ENCODE peak calls at places on chromosomes 7 and 10, in ten cellular contexts. One of them, this sample, is unnamed.

GRCh38 chr10:69684020-69684980 is 54.3 kb downstream of the FAM241B start:
- DNase-seq in PC-3: peak; percentile 63
- DNase-seq in GM12865: no peak
- DNase-seq in fibroblast of lung: peak; percentile 20
- DNase-seq in fibroblast of pulmonary artery: peak; percentile 66
- DNase-seq in DND-41: no peak
- DNase-seq in fibroblast of mammary gland: peak; percentile 25
- DNase-seq in MM.1S: no peak
- DNase-seq in IMR-90: peak; percentile 22
- DNase-seq in psoas muscle: no peak
- DNase-seq in this sample: no peak

GRCh38 chr7:140877249-140877524 is 47.5 kb downstream of the BRAF start:
- DNase-seq in MM.1S: no peak
- DNase-seq in fibroblast of pulmonary artery: peak; percentile 11
- DNase-seq in fibroblast of lung: no peak
- DNase-seq in psoas muscle: no peak
- DNase-seq in fibroblast of mammary gland: peak; percentile 9
- DNase-seq in PC-3: no peak
- DNase-seq in DND-41: no peak
- DNase-seq in GM12865: no peak
- DNase-seq in IMR-90: no peak
- DNase-seq in this sample: peak; percentile 9

GRCh38 chr7:122790132-122790531 is 87.4 kb upstream of the RNF148 start:
- DNase-seq in psoas muscle: no peak
- DNase-seq in IMR-90: no peak
- DNase-seq in MM.1S: no peak
- DNase-seq in fibroblast of lung: no peak
- DNase-seq in GM12865: no peak
- DNase-seq in PC-3: no peak
- DNase-seq in DND-41: no peak
- DNase-seq in fibroblast of pulmonary artery: peak; percentile 11
- DNase-seq in fibroblast of mammary gland: no peak
- DNase-seq in this sample: no peak

GRCh38 chr10:105605104-105605503 is 964.0 kb downstream of the SORCS3 start:
- DNase-seq in fibroblast of lung: no peak
- DNase-seq in PC-3: no peak
- DNase-seq in fibroblast of pulmonary artery: no peak
- DNase-seq in MM.1S: no peak
- DNase-seq in fibroblast of mammary gland: no peak
- DNase-seq in IMR-90: no peak
- DNase-seq in psoas muscle: no peak
- DNase-seq in DND-41: no peak
- DNase-seq in GM12865: no peak
- DNase-seq in this sample: no peak

GRCh38 chr10:110029448-110029847 is 21.7 kb downstream of the ADD3 start:
- DNase-seq in DND-41: no peak
- DNase-seq in MM.1S: no peak
- DNase-seq in GM12865: no peak
- DNase-seq in IMR-90: peak; percentile 42
- DNase-seq in fibroblast of lung: peak; percentile 43
- DNase-seq in psoas muscle: no peak
- DNase-seq in fibroblast of pulmonary artery: no peak
- DNase-seq in fibroblast of mammary gland: peak; percentile 57
- DNase-seq in PC-3: no peak
- DNase-seq in this sample: no peak

GRCh38 chr7:55534916-55535636 is 37.2 kb downstream of the VOPP1 start:
- DNase-seq in MM.1S: peak; percentile 56
- DNase-seq in IMR-90: no peak
- DNase-seq in fibroblast of mammary gland: no peak
- DNase-seq in fibroblast of pulmonary artery: no peak
- DNase-seq in GM12865: peak; percentile 92
- DNase-seq in PC-3: no peak
- DNase-seq in fibroblast of lung: no peak
- DNase-seq in DND-41: peak; percentile 69
- DNase-seq in psoas muscle: no peak
- DNase-seq in this sample: no peak

GRCh38 chr10:120022357-120022756 is 129.8 kb downstream of the SEC23IP start:
- DNase-seq in PC-3: no peak
- DNase-seq in psoas muscle: no peak
- DNase-seq in fibroblast of mammary gland: no peak
- DNase-seq in DND-41: no peak
- DNase-seq in IMR-90: no peak
- DNase-seq in GM12865: no peak
- DNase-seq in fibroblast of pulmonary artery: no peak
- DNase-seq in MM.1S: no peak
- DNase-seq in fibroblast of lung: no peak
- DNase-seq in this sample: no peak

GRCh38 chr7:76358053-76358477 is 726 bp downstream of the YWHAG start:
- DNase-seq in MM.1S: peak; percentile 53
- DNase-seq in fibroblast of pulmonary artery: no peak
- DNase-seq in DND-41: peak; percentile 66
- DNase-seq in GM12865: peak; percentile 57
- DNase-seq in psoas muscle: peak; percentile 73
- DNase-seq in IMR-90: peak; percentile 20
- DNase-seq in PC-3: peak; percentile 31
- DNase-seq in fibroblast of mammary gland: no peak
- DNase-seq in fibroblast of lung: peak; percentile 37
- DNase-seq in this sample: peak; percentile 65

GRCh38 chr7:141378405-141378804 is 172.8 kb upstream of the AGK start:
- DNase-seq in IMR-90: no peak
- DNase-seq in PC-3: no peak
- DNase-seq in DND-41: no peak
- DNase-seq in fibroblast of pulmonary artery: no peak
- DNase-seq in fibroblast of lung: no peak
- DNase-seq in fibroblast of mammary gland: no peak
- DNase-seq in MM.1S: no peak
- DNase-seq in psoas muscle: no peak
- DNase-seq in GM12865: no peak
- DNase-seq in this sample: no peak

GRCh38 chr10:70267161-70267933 is 16.5 kb downstream of the NPFFR1 start:
- DNase-seq in fibroblast of pulmonary artery: peak; percentile 87
- DNase-seq in PC-3: peak; percentile 99
- DNase-seq in DND-41: no peak
- DNase-seq in fibroblast of mammary gland: peak; percentile 99
- DNase-seq in IMR-90: peak; percentile 98
- DNase-seq in fibroblast of lung: peak; percentile 98
- DNase-seq in psoas muscle: no peak
- DNase-seq in MM.1S: no peak
- DNase-seq in GM12865: peak; percentile 41
- DNase-seq in this sample: peak; percentile 99

GRCh38 chr7:32163911-32164310 is 93.7 kb upstream of the PDE1C start:
- DNase-seq in fibroblast of pulmonary artery: no peak
- DNase-seq in IMR-90: peak; percentile 65
- DNase-seq in MM.1S: no peak
- DNase-seq in PC-3: no peak
- DNase-seq in psoas muscle: no peak
- DNase-seq in fibroblast of lung: peak; percentile 3
- DNase-seq in DND-41: no peak
- DNase-seq in GM12865: no peak
- DNase-seq in fibroblast of mammary gland: peak; percentile 16
- DNase-seq in this sample: peak; percentile 26

GRCh38 chr7:30965883-30966282 is 2.1 kb downstream of the GHRHR start:
- DNase-seq in fibroblast of lung: no peak
- DNase-seq in fibroblast of pulmonary artery: no peak
- DNase-seq in DND-41: no peak
- DNase-seq in psoas muscle: no peak
- DNase-seq in PC-3: no peak
- DNase-seq in IMR-90: no peak
- DNase-seq in MM.1S: no peak
- DNase-seq in fibroblast of mammary gland: no peak
- DNase-seq in GM12865: no peak
- DNase-seq in this sample: no peak

GRCh38 chr7:69690329-69690728 is 92.1 kb downstream of the AUTS2 start:
- DNase-seq in fibroblast of pulmonary artery: no peak
- DNase-seq in MM.1S: no peak
- DNase-seq in GM12865: no peak
- DNase-seq in PC-3: no peak
- DNase-seq in fibroblast of mammary gland: no peak
- DNase-seq in psoas muscle: no peak
- DNase-seq in IMR-90: no peak
- DNase-seq in DND-41: no peak
- DNase-seq in fibroblast of lung: no peak
- DNase-seq in this sample: no peak
- TF ChIP-seq CTCF in fibroblast of pulmonary artery: no peak
- TF ChIP-seq CTCF in MM.1S: no peak
- TF ChIP-seq CTCF in GM12865: no peak
- TF ChIP-seq CTCF in PC-3: no peak
- TF ChIP-seq CTCF in fibroblast of mammary gland: no peak
- TF ChIP-seq CTCF in psoas muscle: no peak
- TF ChIP-seq CTCF in IMR-90: no peak
- TF ChIP-seq CTCF in DND-41: no peak
- TF ChIP-seq CTCF in fibroblast of lung: no peak
- TF ChIP-seq CTCF in this sample: no peak

DNA sequence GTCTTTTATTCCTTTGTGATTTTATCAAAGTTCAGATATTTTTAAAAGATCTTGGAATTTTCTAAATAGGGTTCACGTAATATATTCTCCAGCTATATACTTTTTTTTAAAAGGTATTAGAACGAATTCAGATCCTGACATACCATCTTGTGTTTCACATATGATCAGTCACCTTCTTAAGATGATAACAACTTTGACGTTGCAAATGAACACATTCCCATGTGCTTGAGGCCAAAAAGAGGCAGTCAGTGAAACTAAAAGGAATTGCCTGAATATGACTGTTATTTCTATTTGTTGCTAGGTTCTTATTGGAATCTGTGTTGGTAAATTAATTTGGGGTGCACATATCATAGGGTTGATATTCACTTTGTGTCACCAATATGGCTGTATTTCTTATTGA is 310.1 kb downstream of the MDFIC start:
- DNase-seq in GM12865: no peak
- DNase-seq in psoas muscle: no peak
- DNase-seq in DND-41: no peak
- DNase-seq in fibroblast of lung: no peak
- DNase-seq in fibroblast of mammary gland: peak; percentile 12
- DNase-seq in MM.1S: no peak
- DNase-seq in PC-3: no peak
- DNase-seq in fibroblast of pulmonary artery: peak; percentile 39
- DNase-seq in IMR-90: peak; percentile 27
- DNase-seq in this sample: no peak
- H3K4me3 ChIP-seq in GM12865: no peak overlapping the region
- H3K4me3 ChIP-seq in psoas muscle: no peak overlapping the region
- H3K4me3 ChIP-seq in DND-41: no peak overlapping the region
- H3K4me3 ChIP-seq in fibroblast of lung: no peak overlapping the region
- H3K4me3 ChIP-seq in fibroblast of mammary gland: no peak overlapping the region
- H3K4me3 ChIP-seq in MM.1S: no peak overlapping the region
- H3K4me3 ChIP-seq in PC-3: no peak overlapping the region
- H3K4me3 ChIP-seq in fibroblast of pulmonary artery: no peak overlapping the region
- H3K4me3 ChIP-seq in IMR-90: no peak overlapping the region
- H3K4me3 ChIP-seq in this sample: no peak overlapping the region

GRCh38 chr7:151876899-151877777 is at the start of gene PRKAG2:
- DNase-seq in PC-3: peak; percentile 35
- DNase-seq in MM.1S: peak; percentile 57
- DNase-seq in psoas muscle: peak; percentile 74
- DNase-seq in IMR-90: no peak
- DNase-seq in fibroblast of mammary gland: peak; percentile 15
- DNase-seq in fibroblast of lung: peak; percentile 32
- DNase-seq in fibroblast of pulmonary artery: peak; percentile 20
- DNase-seq in DND-41: no peak
- DNase-seq in GM12865: peak; percentile 68
- DNase-seq in this sample: peak; percentile 67
- TF ChIP-seq CTCF in PC-3: no peak
- TF ChIP-seq CTCF in MM.1S: no peak
- TF ChIP-seq CTCF in psoas muscle: no peak
- TF ChIP-seq CTCF in IMR-90: no peak
- TF ChIP-seq CTCF in fibroblast of mammary gland: no peak
- TF ChIP-seq CTCF in fibroblast of lung: no peak
- TF ChIP-seq CTCF in fibroblast of pulmonary artery: no peak
- TF ChIP-seq CTCF in DND-41: no peak
- TF ChIP-seq CTCF in GM12865: no peak
- TF ChIP-seq CTCF in this sample: no peak

GRCh38 chr7:44105832-44106231 is 1.7 kb downstream of the AEBP1 start:
- DNase-seq in DND-41: no peak
- DNase-seq in fibroblast of lung: no peak
- DNase-seq in PC-3: no peak
- DNase-seq in GM12865: no peak
- DNase-seq in fibroblast of pulmonary artery: no peak
- DNase-seq in MM.1S: no peak
- DNase-seq in psoas muscle: no peak
- DNase-seq in fibroblast of mammary gland: no peak
- DNase-seq in IMR-90: no peak
- DNase-seq in this sample: no peak
- H3K4me3 ChIP-seq in DND-41: peak overlapping the region; percentile 92
- H3K4me3 ChIP-seq in fibroblast of lung: peak overlapping the region; percentile 55
- H3K4me3 ChIP-seq in PC-3: no peak overlapping the region
- H3K4me3 ChIP-seq in GM12865: no peak overlapping the region
- H3K4me3 ChIP-seq in fibroblast of pulmonary artery: peak overlapping the region; percentile 68
- H3K4me3 ChIP-seq in MM.1S: no peak overlapping the region
- H3K4me3 ChIP-seq in psoas muscle: peak overlapping the region; percentile 59
- H3K4me3 ChIP-seq in fibroblast of mammary gland: peak overlapping the region; percentile 66
- H3K4me3 ChIP-seq in IMR-90: no peak overlapping the region
- H3K4me3 ChIP-seq in this sample: peak overlapping the region; percentile 86

GRCh38 chr10:91551856-91552255 is 81.0 kb downstream of the PPP1R3C start:
- DNase-seq in GM12865: peak; percentile 14
- DNase-seq in fibroblast of pulmonary artery: peak; percentile 86
- DNase-seq in PC-3: peak; percentile 40
- DNase-seq in IMR-90: peak; percentile 80
- DNase-seq in fibroblast of lung: peak; percentile 90
- DNase-seq in fibroblast of mammary gland: peak; percentile 72
- DNase-seq in MM.1S: no peak
- DNase-seq in psoas muscle: no peak
- DNase-seq in DND-41: peak; percentile 11
- DNase-seq in this sample: peak; percentile 57
- TF ChIP-seq CTCF in GM12865: peak; percentile 20
- TF ChIP-seq CTCF in fibroblast of pulmonary artery: peak; percentile 96
- TF ChIP-seq CTCF in PC-3: peak; percentile 78
- TF ChIP-seq CTCF in IMR-90: peak; percentile 98
- TF ChIP-seq CTCF in fibroblast of lung: peak; percentile 82
- TF ChIP-seq CTCF in fibroblast of mammary gland: peak; percentile 80
- TF ChIP-seq CTCF in MM.1S: peak; percentile 25
- TF ChIP-seq CTCF in psoas muscle: peak; percentile 59
- TF ChIP-seq CTCF in DND-41: peak; percentile 61
- TF ChIP-seq CTCF in this sample: peak; percentile 83

DNA sequence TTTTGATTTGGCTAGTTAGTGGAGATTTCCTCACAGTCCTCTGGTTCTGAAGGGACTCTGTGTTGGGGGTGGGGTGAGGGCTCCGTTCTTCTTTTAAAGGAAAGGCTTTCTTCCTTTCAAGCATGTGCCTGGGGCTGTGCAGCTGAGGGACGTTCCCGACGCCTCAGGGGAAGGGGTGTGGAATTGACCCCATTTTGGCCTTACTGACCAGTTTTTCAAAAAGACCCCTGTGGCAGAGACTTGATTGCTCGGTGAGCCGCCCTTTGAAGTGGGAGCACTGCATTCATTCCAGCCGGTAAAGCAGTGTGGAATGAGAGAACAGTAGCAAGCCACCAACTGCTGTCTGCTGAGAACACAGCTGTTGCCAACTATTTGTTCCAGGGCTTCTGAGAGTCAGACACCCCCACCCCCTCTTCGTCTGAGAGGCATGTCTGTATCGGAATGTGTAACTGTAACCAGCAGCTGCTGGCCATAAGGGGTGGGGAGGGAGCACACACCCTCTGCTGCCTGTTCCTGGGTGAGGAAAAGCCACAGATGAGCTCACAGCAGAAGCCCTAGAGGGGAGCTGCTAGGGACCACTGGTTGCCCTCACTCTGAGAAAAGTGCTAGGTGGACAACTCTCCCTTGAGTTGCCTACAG is 33.1 kb downstream of the WBP1L start:
- DNase-seq in PC-3: no peak
- DNase-seq in GM12865: no peak
- DNase-seq in MM.1S: peak; percentile 93
- DNase-seq in DND-41: peak; percentile 97
- DNase-seq in fibroblast of lung: peak; percentile 96
- DNase-seq in fibroblast of pulmonary artery: peak; percentile 99
- DNase-seq in IMR-90: peak; percentile 98
- DNase-seq in psoas muscle: peak; percentile 85
- DNase-seq in fibroblast of mammary gland: peak; percentile 98
- DNase-seq in this sample: peak; percentile 98
- H3K4me3 ChIP-seq in PC-3: no peak overlapping the region
- H3K4me3 ChIP-seq in GM12865: no peak overlapping the region
- H3K4me3 ChIP-seq in MM.1S: peak overlapping the region; percentile 65
- H3K4me3 ChIP-seq in DND-41: peak overlapping the region; percentile 25
- H3K4me3 ChIP-seq in fibroblast of lung: peak overlapping the region; percentile 39
- H3K4me3 ChIP-seq in fibroblast of pulmonary artery: peak overlapping the region; percentile 91
- H3K4me3 ChIP-seq in IMR-90: peak overlapping the region; percentile 22
- H3K4me3 ChIP-seq in psoas muscle: peak overlapping the region; percentile 81
- H3K4me3 ChIP-seq in fibroblast of mammary gland: peak overlapping the region; percentile 34
- H3K4me3 ChIP-seq in this sample: peak overlapping the region; percentile 26